ENCODE peak calls at places on chromosome 22, in ten cellular contexts. X is naive thymus-derived CD4-positive, alpha-beta T cell; F is heart left ventricle; G is CD4-positive, CD25-positive, alpha-beta regulatory T cell; D is neural progenitor cell; I is activated B cell treated with CpG ODN at 0.5 μM for 24 hours; J is head of caudate nucleus; Z is GM12864; Q is kidney epithelial cell; U is thyroid gland. A is an unnamed sample.
A peak's percentile ranks its signal among the peaks of the same experiment; 100 is the strongest.

GRCh38 chr22:29477919-29478318 is 2.1 kb upstream of the NEFH start:
- DNase-seq in X (no peak), F (no peak), G (no peak), D (peak; percentile 41), I (no peak), J (no peak), Z (no peak), Q (no peak), U (no peak), A (no peak)

GRCh38 chr22:25365491-25366261 is 146.2 kb downstream of the CRYBB2 start:
- DNase-seq in X (no peak), F (peak; percentile 32), G (no peak), D (no peak), I (no peak), J (no peak), Z (no peak), Q (no peak), U (no peak), A (no peak)

GRCh38 chr22:38111941-38112355 is 1.5 kb upstream of the BAIAP2L2 start:
- DNase-seq in X (no peak), F (no peak), G (no peak), D (no peak), I (no peak), J (no peak), Z (no peak), Q (no peak), U (no peak), A (no peak)

GRCh38 chr22:31346733-31347250 is 646 bp upstream of the PATZ1 start:
- DNase-seq in X (peak; percentile 32), F (peak; percentile 59), G (no peak), D (peak; percentile 81), I (peak; percentile 50), J (peak; percentile 81), Z (no peak), Q (no peak), U (peak; percentile 58), A (peak; percentile 82)

GRCh38 chr22:28978158-28978557 is 83.5 kb downstream of the C22orf31 start:
- DNase-seq in X (no peak), F (peak; percentile 10), G (no peak), D (no peak), I (no peak), J (peak; percentile 67), Z (no peak), Q (no peak), U (no peak), A (no peak)

GRCh38 chr22:37199839-37200161 is 11.8 kb upstream of the C1QTNF6 start:
- DNase-seq in X (no peak), F (no peak), G (no peak), D (no peak), I (no peak), J (no peak), Z (no peak), Q (no peak), U (no peak), A (no peak)

GRCh38 chr22:49590851-49591445 is 236.7 kb downstream of the BRD1 start:
- DNase-seq in X (no peak), F (no peak), G (no peak), D (no peak), I (peak; percentile 5), J (no peak), Z (no peak), Q (no peak), U (no peak), A (no peak)

GRCh38 chr22:20844055-20845037 is 14.3 kb downstream of the PI4KA start:
- DNase-seq in X (no peak), F (no peak), G (no peak), D (no peak), I (no peak), J (no peak), Z (no peak), Q (no peak), U (no peak), A (no peak)

GRCh38 chr22:19088866-19089595 is 33.2 kb downstream of the DGCR2 start:
- DNase-seq in X (no peak), F (no peak), G (no peak), D (no peak), I (no peak), J (no peak), Z (no peak), Q (no peak), U (no peak), A (no peak)

GRCh38 chr22:17910561-17911311 is 113.6 kb downstream of the MICAL3 start:
- DNase-seq in X (no peak), F (peak; percentile 84), G (no peak), D (peak; percentile 71), I (no peak), J (peak; percentile 90), Z (no peak), Q (peak; percentile 79), U (peak; percentile 75), A (peak; percentile 50)

GRCh38 chr22:19277785-19278184 is 13.7 kb downstream of the CLTCL1 start:
- DNase-seq in X (no peak), F (no peak), G (no peak), D (no peak), I (no peak), J (no peak), Z (no peak), Q (no peak), U (no peak), A (no peak)

GRCh38 chr22:46338636-46339035 is 3.1 kb downstream of the TRMU start:
- DNase-seq in X (no peak), F (no peak), G (no peak), D (no peak), I (no peak), J (no peak), Z (no peak), Q (no peak), U (no peak), A (no peak)

GRCh38 chr22:39985383-39986045 is 9.2 kb upstream of the FAM83F start:
- DNase-seq in X (peak; percentile 19), F (no peak), G (no peak), D (no peak), I (no peak), J (peak; percentile 85), Z (no peak), Q (no peak), U (peak; percentile 85), A (no peak)

GRCh38 chr22:20433191-20433590 is 4.4 kb downstream of the SCARF2 start:
- DNase-seq in X (no peak), F (no peak), G (no peak), D (no peak), I (no peak), J (no peak), Z (no peak), Q (no peak), U (no peak), A (peak; percentile 11)

GRCh38 chr22:22700631-22701030 is 56.2 kb downstream of the GGTLC2 start:
- DNase-seq in X (no peak), F (no peak), G (no peak), D (no peak), I (no peak), J (no peak), Z (no peak), Q (no peak), U (no peak), A (no peak)

GRCh38 chr22:19317865-19318264 is 26.3 kb upstream of the CLTCL1 start:
- DNase-seq in X (no peak), F (no peak), G (no peak), D (no peak), I (no peak), J (no peak), Z (no peak), Q (no peak), U (no peak), A (no peak)

GRCh38 chr22:42328130-42328821 is 57.8 kb upstream of the TCF20 start:
- DNase-seq in X (no peak), F (no peak), G (no peak), D (no peak), I (no peak), J (no peak), Z (no peak), Q (no peak), U (no peak), A (no peak)

GRCh38 chr22:48496987-48497650 is 1330.6 kb downstream of the BRD1 start:
- DNase-seq in X (no peak), F (no peak), G (no peak), D (peak; percentile 63), I (no peak), J (no peak), Z (no peak), Q (no peak), U (no peak), A (no peak)

GRCh38 chr22:26056455-26056854 is 112.8 kb upstream of the SEZ6L start:
- DNase-seq in X (no peak), F (no peak), G (no peak), D (no peak), I (no peak), J (no peak), Z (no peak), Q (no peak), U (no peak), A (no peak)

GRCh38 chr22:50530280-50530856 is 556 bp upstream of the TYMP start:
- DNase-seq in X (no peak), F (peak; percentile 84), G (peak; percentile 15), D (peak; percentile 52), I (peak; percentile 80), J (no peak), Z (no peak), Q (no peak), U (peak; percentile 78), A (peak; percentile 91)

GRCh38 chr22:20953668-20954500 is 13.2 kb upstream of the AIFM3 start:
- DNase-seq in X (no peak), F (no peak), G (no peak), D (no peak), I (no peak), J (no peak), Z (no peak), Q (no peak), U (no peak), A (no peak)

GRCh38 chr22:41746563-41747400 is 47.5 kb downstream of the MEI1 start:
- DNase-seq in X (peak; percentile 24), F (peak; percentile 59), G (peak; percentile 25), D (peak; percentile 88), I (peak; percentile 18), J (peak; percentile 85), Z (peak; percentile 79), Q (peak; percentile 79), U (peak; percentile 79), A (peak; percentile 85)

GRCh38 chr22:50505276-50505775 is 2.2 kb downstream of the LMF2 start:
- DNase-seq in X (no peak), F (no peak), G (no peak), D (no peak), I (no peak), J (no peak), Z (no peak), Q (no peak), U (no peak), A (no peak)

GRCh38 chr22:50505776-50506610 is 1.5 kb downstream of the LMF2 start:
- DNase-seq in X (no peak), F (no peak), G (no peak), D (no peak), I (no peak), J (peak; percentile 37), Z (no peak), Q (no peak), U (no peak), A (peak; percentile 80)

GRCh38 chr22:46900549-46900948 is 138.1 kb downstream of the TBC1D22A start:
- DNase-seq in X (no peak), F (no peak), G (no peak), D (no peak), I (no peak), J (no peak), Z (no peak), Q (no peak), U (no peak), A (no peak)